ENCODE peak calls at places on chromosome 19, in six cellular contexts. A, Q, I, T, F and W are unnamed samples.

GRCh38 chr19:19185853-19186728 is 5.9 kb downstream of the BORCS8 start:
- DNase-seq in A (peak; percentile 29), Q (no peak), I (peak; percentile 50), T (peak; percentile 49), F (peak; percentile 62), W (peak; percentile 45)

GRCh38 chr19:3979289-3979673 is 6.0 kb downstream of the EEF2 start:
- DNase-seq in A (no peak), Q (no peak), I (no peak), T (no peak), F (no peak), W (no peak)

GRCh38 chr19:58519087-58519354 is 589 bp downstream of the ZBTB45 start:
- DNase-seq in A (no peak), Q (peak; percentile 84), I (peak; percentile 89), T (peak; percentile 47), F (peak; percentile 64), W (peak; percentile 30)

GRCh38 chr19:9970481-9970880 is 34.2 kb upstream of the OLFM2 start:
- DNase-seq in A (no peak), Q (no peak), I (no peak), T (no peak), F (no peak), W (no peak)

GRCh38 chr19:54469496-54469934 is 3.6 kb downstream of the CDC42EP5 start:
- DNase-seq in A (no peak), Q (no peak), I (no peak), T (no peak), F (no peak), W (no peak)

GRCh38 chr19:5134683-5135082 is 165.8 kb downstream of the KDM4B start:
- DNase-seq in A (no peak), Q (no peak), I (no peak), T (no peak), F (no peak), W (no peak)

GRCh38 chr19:971795-972194 is 12.3 kb upstream of the WDR18 start:
- DNase-seq in A (no peak), Q (no peak), I (no peak), T (no peak), F (no peak), W (no peak)

GRCh38 chr19:45211751-45212381 is 33.3 kb downstream of the BLOC1S3 start:
- DNase-seq in A (no peak), Q (no peak), I (peak; percentile 59), T (no peak), F (no peak), W (no peak)

GRCh38 chr19:41422955-41423354 is 4.2 kb downstream of the B3GNT8 start:
- DNase-seq in A (no peak), Q (no peak), I (no peak), T (no peak), F (no peak), W (no peak)

GRCh38 chr19:37961198-37961597 is 54.2 kb downstream of the SIPA1L3 start:
- DNase-seq in A (no peak), Q (no peak), I (no peak), T (no peak), F (no peak), W (no peak)

GRCh38 chr19:48713864-48714755 is 5.4 kb downstream of the MAMSTR start:
- DNase-seq in A (peak; percentile 92), Q (peak; percentile 99), I (peak; percentile 100), T (peak; percentile 92), F (peak; percentile 100), W (peak; percentile 97)

GRCh38 chr19:16588089-16588823 is 16.0 kb upstream of the SLC35E1 start:
- DNase-seq in A (peak; percentile 31), Q (no peak), I (no peak), T (peak; percentile 61), F (peak; percentile 86), W (peak; percentile 58)

GRCh38 chr19:43739419-43739818 is 15.3 kb downstream of the SMG9 start:
- DNase-seq in A (no peak), Q (no peak), I (no peak), T (no peak), F (no peak), W (peak; percentile 18)

GRCh38 chr19:679418-680286 is 3.5 kb downstream of the FSTL3 start:
- DNase-seq in A (no peak), Q (peak; percentile 65), I (peak; percentile 84), T (no peak), F (no peak), W (no peak)

GRCh38 chr19:11921852-11922495 is 2.9 kb upstream of the ZNF700 start:
- DNase-seq in A (no peak), Q (no peak), I (no peak), T (no peak), F (no peak), W (no peak)

GRCh38 chr19:6963937-6964336 is 57.3 kb downstream of the MBD3L2B start:
- DNase-seq in A (no peak), Q (no peak), I (no peak), T (peak; percentile 8), F (no peak), W (no peak)

GRCh38 chr19:56083668-56084067 is 37.4 kb downstream of the ZNF787 start:
- DNase-seq in A (no peak), Q (no peak), I (no peak), T (no peak), F (no peak), W (no peak)

GRCh38 chr19:41570179-41570578 is 5.8 kb upstream of the CEACAM21 start:
- DNase-seq in A (no peak), Q (no peak), I (no peak), T (no peak), F (no peak), W (no peak)

GRCh38 chr19:52535831-52536800 is 8.6 kb downstream of the ZNF808 start:
- DNase-seq in A (peak; percentile 74), Q (no peak), I (peak; percentile 92), T (peak; percentile 86), F (peak; percentile 81), W (peak; percentile 93)

GRCh38 chr19:58150328-58150921 is at the start of gene ZNF329:
- DNase-seq in A (peak; percentile 95), Q (peak; percentile 94), I (peak; percentile 95), T (peak; percentile 84), F (peak; percentile 94), W (peak; percentile 91)

GRCh38 chr19:28426902-28427232 is 786.1 kb downstream of the UQCRFS1 start:
- DNase-seq in A (no peak), Q (no peak), I (no peak), T (no peak), F (no peak), W (no peak)

GRCh38 chr19:16200038-16200775 is 2.5 kb downstream of the AP1M1 start:
- DNase-seq in A (no peak), Q (no peak), I (no peak), T (no peak), F (no peak), W (no peak)

GRCh38 chr19:7196721-7197168 is 97.5 kb downstream of the INSR start:
- DNase-seq in A (no peak), Q (no peak), I (no peak), T (no peak), F (no peak), W (no peak)

GRCh38 chr19:41700381-41701195 is 7.8 kb upstream of the CEACAM5 start:
- DNase-seq in A (no peak), Q (no peak), I (no peak), T (no peak), F (no peak), W (no peak)

GRCh38 chr19:30788105-30788765 is 416.1 kb downstream of the ZNF536 start:
- DNase-seq in A (no peak), Q (no peak), I (no peak), T (no peak), F (no peak), W (no peak)

GRCh38 chr19:14410054-14410774 is 8.9 kb downstream of the DDX39A start:
- DNase-seq in A (no peak), Q (no peak), I (no peak), T (no peak), F (peak; percentile 26), W (no peak)

GRCh38 chr19:47802521-47803043 is 1.8 kb downstream of the TPRX1 start:
- DNase-seq in A (no peak), Q (no peak), I (no peak), T (no peak), F (no peak), W (no peak)